ENCODE peak calls at places on chromosomes 6 and 20, in four cellular contexts. F, N, S and B are unnamed samples.

GRCh38 chr6:107732461-107732860 is 91.7 kb downstream of the SCML4 start:
- DNase-seq in F (no peak), N (no peak), S (no peak), B (no peak)

GRCh38 chr6:139173822-139174221 is 38.9 kb downstream of the HECA start:
- DNase-seq in F (no peak), N (no peak), S (no peak), B (no peak)

GRCh38 chr6:43909474-43910148 is 139.6 kb downstream of the VEGFA start:
- DNase-seq in F (no peak), N (no peak), S (peak), B (no peak)

GRCh38 chr6:162271922-162272321 is 455.6 kb downstream of the PRKN start:
- DNase-seq in F (no peak), N (no peak), S (no peak), B (no peak)

GRCh38 chr20:35648836-35649235 is 15.9 kb downstream of the CPNE1 start:
- DNase-seq in F (no peak), N (peak), S (no peak), B (no peak)

GRCh38 chr20:46802696-46803445 is 91.8 kb upstream of the EYA2 start:
- DNase-seq in F (no peak), N (no peak), S (no peak), B (no peak)

GRCh38 chr6:30570760-30571084 is 520 bp upstream of the ABCF1 start:
- DNase-seq in F (no peak), N (no peak), S (no peak), B (no peak)

GRCh38 chr6:22071655-22072054 is 225.2 kb downstream of the PRL start:
- DNase-seq in F (no peak), N (no peak), S (no peak), B (no peak)

GRCh38 chr20:58219342-58219700 is 9.1 kb downstream of the ANKRD60 start:
- DNase-seq in F (no peak), N (peak), S (no peak), B (no peak)

GRCh38 chr20:48339147-48339985 is 488.4 kb downstream of the PREX1 start:
- DNase-seq in F (peak), N (peak), S (no peak), B (peak)

GRCh38 chr20:53224851-53225250 is 252.7 kb downstream of the TSHZ2 start:
- DNase-seq in F (no peak), N (no peak), S (no peak), B (no peak)

GRCh38 chr6:113160716-113161115 is 696.4 kb upstream of the MARCKS start:
- DNase-seq in F (no peak), N (no peak), S (no peak), B (no peak)

GRCh38 chr6:128518531-128519131 is 1.8 kb downstream of the PTPRK start:
- DNase-seq in F (no peak), N (peak), S (no peak), B (no peak)

GRCh38 chr6:158131926-158132325 is 36.1 kb downstream of the SERAC1 start:
- DNase-seq in F (no peak), N (peak), S (no peak), B (no peak)

GRCh38 chr6:33103776-33104175 is 28.0 kb downstream of the HLA-DPB1 start:
- DNase-seq in F (no peak), N (no peak), S (no peak), B (no peak)

GRCh38 chr6:94074764-94075163 is 655.4 kb upstream of the EPHA7 start:
- DNase-seq in F (no peak), N (no peak), S (no peak), B (no peak)

GRCh38 chr6:149094934-149095341 is 222.6 kb upstream of the TAB2 start:
- DNase-seq in F (no peak), N (no peak), S (no peak), B (no peak)

GRCh38 chr6:34990971-34991560 is 102.0 kb downstream of the ANKS1A start:
- DNase-seq in F (no peak), N (peak), S (no peak), B (no peak)

GRCh38 chr6:53628354-53629119 is 37.0 kb downstream of the KLHL31 start:
- DNase-seq in F (no peak), N (peak), S (no peak), B (peak)

GRCh38 chr6:25833136-25833535 is 1.3 kb upstream of the SLC17A1 start:
- DNase-seq in F (no peak), N (no peak), S (no peak), B (no peak)

GRCh38 chr6:25831532-25832306 is at the start of gene SLC17A1:
- DNase-seq in F (no peak), N (no peak), S (no peak), B (no peak)

GRCh38 chr6:25830461-25830860 is 1.4 kb downstream of the SLC17A1 start:
- DNase-seq in F (no peak), N (no peak), S (no peak), B (no peak)

GRCh38 chr6:25832670-25833069 is 818 bp upstream of the SLC17A1 start:
- DNase-seq in F (no peak), N (no peak), S (no peak), B (no peak)

GRCh38 chr6:25832307-25832662 is 433 bp upstream of the SLC17A1 start:
- DNase-seq in F (no peak), N (no peak), S (no peak), B (no peak)
- H3K27ac ChIP-seq in F (no peak), N (no peak), S (no peak), B (no peak)

GRCh38 chr6:134517863-134518262 is 200.0 kb upstream of the SGK1 start:
- DNase-seq in F (no peak), N (no peak), S (no peak), B (no peak)

GRCh38 chr6:134515976-134516375 is 198.1 kb upstream of the SGK1 start:
- DNase-seq in F (no peak), N (no peak), S (no peak), B (no peak)

GRCh38 chr6:134519456-134519855 is 201.5 kb upstream of the SGK1 start:
- DNase-seq in F (no peak), N (no peak), S (peak), B (no peak)

GRCh38 chr6:134517145-134517658 is 199.3 kb upstream of the SGK1 start:
- DNase-seq in F (no peak), N (peak), S (peak), B (peak)

GRCh38 chr6:134516582-134516981 is 198.7 kb upstream of the SGK1 start:
- DNase-seq in F (no peak), N (no peak), S (no peak), B (no peak)
- H3K27ac ChIP-seq in F (peak), N (no peak), S (peak), B (peak)

GRCh38 chr6:87237804-87238203 is 82.4 kb downstream of the ZNF292 start:
- DNase-seq in F (no peak), N (peak), S (no peak), B (no peak)
- H3K27ac ChIP-seq in F (no peak), N (no peak), S (no peak), B (no peak)

DNA sequence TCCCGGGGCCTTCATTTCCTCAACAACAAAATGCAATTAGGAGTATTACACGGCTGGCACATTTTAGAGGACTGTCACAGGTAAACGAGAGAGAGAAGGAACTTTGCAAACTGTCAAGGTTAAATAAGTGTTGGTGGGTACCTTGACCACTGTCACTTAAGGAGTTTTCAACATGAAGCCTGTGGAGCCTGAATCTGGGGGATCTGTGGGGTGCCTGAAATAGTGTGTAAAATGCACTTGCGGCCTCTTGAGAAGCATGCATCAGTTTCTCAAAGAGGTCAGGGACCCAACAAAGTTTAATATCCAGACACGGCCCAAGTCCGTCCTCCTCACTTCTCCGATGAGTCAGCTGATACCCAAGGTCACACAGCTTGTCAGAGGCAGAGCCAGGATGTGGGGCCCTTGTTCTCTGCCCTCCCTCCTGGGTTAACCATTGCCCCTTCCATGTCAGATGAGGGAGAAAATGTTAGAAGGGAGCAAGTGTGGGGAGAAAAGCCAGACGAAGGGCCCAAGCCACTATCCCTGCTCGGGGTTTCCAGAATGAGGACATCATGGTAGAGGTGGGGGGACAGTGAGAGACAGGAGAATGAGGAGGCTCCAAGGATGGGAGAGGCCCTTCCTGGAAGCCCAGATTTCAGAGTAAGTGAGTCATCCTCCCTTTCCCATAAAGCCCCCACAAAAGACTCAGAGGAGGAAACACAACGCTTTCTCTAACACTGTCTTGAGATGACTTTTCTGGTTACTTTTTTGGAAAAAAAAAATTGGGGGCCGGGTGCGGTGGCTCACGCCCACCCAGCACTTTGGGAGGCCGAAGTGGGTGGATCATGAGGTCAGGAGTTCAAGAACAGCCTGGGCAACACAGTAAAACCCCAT is 42.2 kb downstream of the C6orf132 start:
- DNase-seq in F (no peak), N (peak), S (no peak), B (peak)
- H3K27ac ChIP-seq in F (peak), N (peak), S (no peak), B (peak)

GRCh38 chr6:167252271-167252670 is 38.8 kb upstream of the UNC93A start:
- DNase-seq in F (no peak), N (peak), S (no peak), B (no peak)

GRCh38 chr6:167244064-167244949 is 46.8 kb upstream of the UNC93A start:
- DNase-seq in F (no peak), N (no peak), S (no peak), B (no peak)

GRCh38 chr6:167244991-167245390 is 46.1 kb upstream of the UNC93A start:
- DNase-seq in F (no peak), N (no peak), S (no peak), B (no peak)

GRCh38 chr6:167245586-167245985 is 45.5 kb upstream of the UNC93A start:
- DNase-seq in F (no peak), N (no peak), S (no peak), B (no peak)

DNA sequence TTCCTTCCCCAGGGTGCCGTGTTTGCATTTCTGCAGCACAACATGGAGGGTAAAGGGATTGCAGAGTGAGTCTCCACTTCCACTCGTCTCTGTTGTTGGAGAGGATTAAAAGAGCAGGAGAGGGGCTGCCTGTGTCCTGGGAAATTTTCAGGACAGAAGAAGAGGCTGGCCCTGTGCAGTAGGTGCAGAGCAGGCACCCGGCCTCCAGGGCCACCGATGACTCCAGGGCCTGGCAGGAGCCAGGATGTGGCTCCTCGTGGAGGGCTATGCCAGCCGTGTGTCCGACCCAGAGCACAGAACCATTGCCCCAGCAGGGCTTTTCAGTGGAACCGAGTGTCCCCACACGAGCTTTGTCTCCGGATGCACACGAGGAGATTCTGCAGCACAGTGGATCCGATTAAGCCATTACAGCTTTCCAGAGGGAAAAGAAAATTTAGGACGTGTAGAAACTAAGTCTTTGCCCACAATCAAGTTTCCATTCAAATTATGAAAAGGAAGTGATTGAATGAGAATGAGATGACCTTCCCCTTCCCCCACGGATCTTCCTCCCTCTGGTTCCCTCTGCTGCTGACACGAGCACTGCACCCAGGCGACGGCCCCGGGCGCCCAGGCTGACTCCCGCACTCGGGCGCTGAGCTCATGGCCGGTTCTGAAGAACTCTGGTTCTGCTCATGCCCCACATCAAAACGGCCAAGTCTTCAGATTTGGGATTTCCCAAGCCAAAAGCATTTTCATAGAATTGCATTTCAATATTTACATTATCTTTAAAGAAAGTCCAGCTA is 43.1 kb upstream of the UNC93A start:
- DNase-seq in F (no peak), N (no peak), S (no peak), B (no peak)
- H3K27ac ChIP-seq in F (no peak), N (no peak), S (no peak), B (no peak)